ENCODE peak calls at places on chromosomes 6 and 20, in four cellular contexts. One of them, this sample, is unnamed.
A peak's percentile ranks its signal among the peaks of the same experiment; 100 is the strongest.

GRCh38 chr20:33773412-33774089 is 37.6 kb upstream of the CHMP4B start:
- DNase-seq in HepG2: no peak
- DNase-seq in K562: no peak
- DNase-seq in GM12878: peak; percentile 85
- DNase-seq in this sample: no peak

GRCh38 chr6:16472349-16473069 is 234.1 kb downstream of the GMPR start:
- DNase-seq in HepG2: peak; percentile 35
- DNase-seq in K562: no peak
- DNase-seq in GM12878: no peak
- DNase-seq in this sample: no peak

GRCh38 chr6:78810146-78810545 is 57.2 kb upstream of the IRAK1BP1 start:
- DNase-seq in K562: peak; percentile 12
- DNase-seq in HepG2: peak; percentile 21
- DNase-seq in GM12878: no peak
- DNase-seq in this sample: peak; percentile 82

GRCh38 chr20:11271920-11272594 is 598.3 kb upstream of the JAG1 start:
- DNase-seq in GM12878: no peak
- DNase-seq in K562: no peak
- DNase-seq in HepG2: no peak
- DNase-seq in this sample: no peak

GRCh38 chr6:119446623-119447008 is 97.1 kb upstream of the MAN1A1 start:
- DNase-seq in K562: peak; percentile 15
- DNase-seq in GM12878: no peak
- DNase-seq in HepG2: no peak
- DNase-seq in this sample: no peak

GRCh38 chr6:33185190-33185589 is 7.1 kb downstream of the COL11A2 start:
- DNase-seq in HepG2: no peak
- DNase-seq in K562: no peak
- DNase-seq in GM12878: no peak
- DNase-seq in this sample: no peak

GRCh38 chr6:36755435-36756348 is 58.1 kb downstream of the RAB44 start:
- DNase-seq in K562: peak; percentile 49
- DNase-seq in GM12878: peak; percentile 91
- DNase-seq in HepG2: peak; percentile 40
- DNase-seq in this sample: no peak

GRCh38 chr6:39881851-39882566 is 52.3 kb downstream of the MOCS1 start:
- DNase-seq in K562: no peak
- DNase-seq in HepG2: no peak
- DNase-seq in GM12878: no peak
- DNase-seq in this sample: no peak

GRCh38 chr6:26025047-26025893 is 62.0 kb upstream of the HFE start:
- DNase-seq in K562: peak; percentile 82
- DNase-seq in GM12878: no peak
- DNase-seq in HepG2: peak; percentile 63
- DNase-seq in this sample: no peak

GRCh38 chr6:52574709-52575489 is 2.0 kb downstream of the TRAM2 start:
- DNase-seq in HepG2: no peak
- DNase-seq in K562: peak; percentile 78
- DNase-seq in GM12878: peak; percentile 36
- DNase-seq in this sample: no peak

GRCh38 chr20:38649275-38649891 is 47.8 kb downstream of the ARHGAP40 start:
- DNase-seq in GM12878: no peak
- DNase-seq in HepG2: peak; percentile 59
- DNase-seq in K562: peak; percentile 71
- DNase-seq in this sample: peak; percentile 78

GRCh38 chr6:52049252-52050050 is 38.0 kb downstream of the PKHD1 start:
- DNase-seq in K562: peak; percentile 48
- DNase-seq in HepG2: peak; percentile 33
- DNase-seq in GM12878: peak; percentile 11
- DNase-seq in this sample: peak; percentile 77

GRCh38 chr20:51089272-51089671 is 66.4 kb upstream of the KCNG1 start:
- DNase-seq in GM12878: no peak
- DNase-seq in HepG2: no peak
- DNase-seq in K562: no peak
- DNase-seq in this sample: no peak

GRCh38 chr20:6829510-6830116 is 62.1 kb downstream of the BMP2 start:
- DNase-seq in K562: no peak
- DNase-seq in GM12878: no peak
- DNase-seq in HepG2: peak; percentile 29
- DNase-seq in this sample: peak; percentile 41

GRCh38 chr20:49694450-49695071 is 19.1 kb downstream of the B4GALT5 start:
- DNase-seq in HepG2: no peak
- DNase-seq in GM12878: no peak
- DNase-seq in K562: no peak
- DNase-seq in this sample: no peak

GRCh38 chr6:157238346-157238745 is 85.0 kb downstream of the TMEM242 start:
- DNase-seq in HepG2: no peak
- DNase-seq in GM12878: no peak
- DNase-seq in K562: no peak
- DNase-seq in this sample: no peak

GRCh38 chr6:26175428-26176181 is 88.4 kb downstream of the HFE start:
- DNase-seq in HepG2: peak; percentile 72
- DNase-seq in GM12878: no peak
- DNase-seq in K562: peak; percentile 88
- DNase-seq in this sample: peak; percentile 83

GRCh38 chr20:33005132-33005566 is 916 bp upstream of the SUN5 start:
- DNase-seq in K562: peak; percentile 53
- DNase-seq in GM12878: no peak
- DNase-seq in HepG2: peak; percentile 72
- DNase-seq in this sample: peak; percentile 81

GRCh38 chr20:58649288-58650180 is 1.5 kb upstream of the STX16 start:
- DNase-seq in HepG2: no peak
- DNase-seq in K562: no peak
- DNase-seq in GM12878: no peak
- DNase-seq in this sample: peak; percentile 58

GRCh38 chr6:155530219-155530834 is 74.7 kb upstream of the NOX3 start:
- DNase-seq in K562: peak; percentile 19
- DNase-seq in GM12878: no peak
- DNase-seq in HepG2: peak; percentile 73
- DNase-seq in this sample: peak; percentile 35

GRCh38 chr6:14743465-14744211 is 502.2 kb upstream of the JARID2 start:
- DNase-seq in GM12878: no peak
- DNase-seq in K562: peak; percentile 88
- DNase-seq in HepG2: peak; percentile 21
- DNase-seq in this sample: no peak

GRCh38 chr20:19771031-19771430 is 13.0 kb downstream of the RIN2 start:
- DNase-seq in GM12878: no peak
- DNase-seq in K562: no peak
- DNase-seq in HepG2: no peak
- DNase-seq in this sample: no peak

GRCh38 chr6:24927234-24927955 is 8.4 kb downstream of the RIPOR2 start:
- DNase-seq in K562: no peak
- DNase-seq in GM12878: no peak
- DNase-seq in HepG2: no peak
- DNase-seq in this sample: no peak

GRCh38 chr20:34262488-34263288 is 21.5 kb downstream of the ASIP start:
- DNase-seq in HepG2: peak; percentile 70
- DNase-seq in K562: peak; percentile 50
- DNase-seq in GM12878: no peak
- DNase-seq in this sample: no peak

GRCh38 chr6:109446541-109446940 is 6.0 kb downstream of the SMPD2 start:
- DNase-seq in HepG2: no peak
- DNase-seq in GM12878: no peak
- DNase-seq in K562: no peak
- DNase-seq in this sample: no peak

GRCh38 chr6:79536615-79536968 is 638 bp downstream of the LCA5 start:
- DNase-seq in HepG2: no peak
- DNase-seq in GM12878: no peak
- DNase-seq in K562: peak; percentile 55
- DNase-seq in this sample: no peak

GRCh38 chr20:38806855-38807655 is 1.6 kb downstream of the PPP1R16B start:
- DNase-seq in HepG2: no peak
- DNase-seq in GM12878: no peak
- DNase-seq in K562: no peak
- DNase-seq in this sample: peak; percentile 22

GRCh38 chr6:5471044-5471443 is 209.7 kb downstream of the FARS2 start:
- DNase-seq in K562: peak; percentile 76
- DNase-seq in GM12878: peak; percentile 26
- DNase-seq in HepG2: peak; percentile 54
- DNase-seq in this sample: peak; percentile 83

GRCh38 chr6:116220172-116220571 is 33.7 kb downstream of the TSPYL4 start:
- DNase-seq in GM12878: no peak
- DNase-seq in K562: peak; percentile 18
- DNase-seq in HepG2: no peak
- DNase-seq in this sample: no peak

GRCh38 chr6:150169609-150170008 is 26.8 kb downstream of the PPP1R14C start:
- DNase-seq in GM12878: no peak
- DNase-seq in HepG2: no peak
- DNase-seq in K562: peak; percentile 40
- DNase-seq in this sample: no peak

GRCh38 chr6:1720620-1721322 is 111.1 kb downstream of the FOXC1 start:
- DNase-seq in K562: no peak
- DNase-seq in HepG2: no peak
- DNase-seq in GM12878: no peak
- DNase-seq in this sample: peak; percentile 64

GRCh38 chr20:40688129-40689099 is 622 bp downstream of the MAFB start:
- DNase-seq in K562: no peak
- DNase-seq in HepG2: no peak
- DNase-seq in GM12878: no peak
- DNase-seq in this sample: no peak

GRCh38 chr6:162785632-162786242 is 58.0 kb downstream of the PACRG start:
- DNase-seq in HepG2: peak; percentile 1
- DNase-seq in GM12878: no peak
- DNase-seq in K562: no peak
- DNase-seq in this sample: peak; percentile 6

GRCh38 chr6:116828983-116829382 is at the start of gene GPRC6A:
- DNase-seq in GM12878: no peak
- DNase-seq in HepG2: no peak
- DNase-seq in K562: no peak
- DNase-seq in this sample: peak; percentile 5

GRCh38 chr6:127103482-127103881 is 15.0 kb upstream of the RSPO3 start:
- DNase-seq in GM12878: no peak
- DNase-seq in K562: no peak
- DNase-seq in HepG2: no peak
- DNase-seq in this sample: no peak

GRCh38 chr6:127102859-127103258 is 15.6 kb upstream of the RSPO3 start:
- DNase-seq in HepG2: no peak
- DNase-seq in K562: no peak
- DNase-seq in GM12878: no peak
- DNase-seq in this sample: no peak

GRCh38 chr6:127102299-127102698 is 16.2 kb upstream of the RSPO3 start:
- DNase-seq in HepG2: no peak
- DNase-seq in GM12878: no peak
- DNase-seq in K562: no peak
- DNase-seq in this sample: no peak

GRCh38 chr6:127096167-127096566 is 22.3 kb upstream of the RSPO3 start:
- DNase-seq in K562: no peak
- DNase-seq in HepG2: no peak
- DNase-seq in GM12878: no peak
- DNase-seq in this sample: no peak

DNA sequence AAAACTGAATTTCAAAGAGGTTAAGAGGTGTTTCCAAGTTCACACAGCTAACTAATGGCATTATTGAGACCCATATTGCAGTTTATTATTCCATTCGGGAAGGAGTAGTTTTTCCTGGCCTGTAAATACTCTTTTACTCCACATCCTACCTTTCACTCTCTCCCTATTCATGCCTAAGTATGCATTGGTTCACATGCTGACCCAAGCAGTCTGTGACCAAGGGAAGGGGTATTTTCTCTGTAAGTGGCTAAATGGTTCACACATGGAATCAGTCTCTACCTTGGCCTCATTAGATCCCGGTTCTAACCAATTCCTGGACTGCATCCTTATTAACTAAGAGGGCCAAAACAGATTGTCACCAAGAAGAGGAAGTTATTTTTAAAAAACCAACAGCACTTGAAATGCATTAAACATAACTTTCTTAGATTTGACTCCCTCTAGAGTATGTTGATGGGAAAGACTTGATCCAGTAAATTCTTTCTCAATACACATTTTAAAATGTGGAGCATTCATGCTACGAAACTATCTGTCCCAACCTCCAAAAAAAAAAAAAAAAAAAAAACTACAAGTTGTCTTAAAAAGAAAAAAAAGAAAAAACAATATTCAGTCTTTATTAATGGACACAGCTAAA is 17.8 kb upstream of the RSPO3 start:
- DNase-seq in GM12878: no peak
- DNase-seq in K562: no peak
- DNase-seq in HepG2: no peak
- DNase-seq in this sample: peak; percentile 22
- TF ChIP-seq CREB1 in GM12878: no peak
- TF ChIP-seq CREB1 in K562: no peak
- TF ChIP-seq CREB1 in HepG2: no peak
- TF ChIP-seq CREB1 in this sample: no peak

GRCh38 chr6:42777126-42777822 is 4.6 kb upstream of the BICRAL start:
- DNase-seq in K562: no peak
- DNase-seq in GM12878: peak; percentile 83
- DNase-seq in HepG2: peak; percentile 53
- DNase-seq in this sample: no peak

GRCh38 chr6:42781546-42781810 is 374 bp upstream of the BICRAL start:
- DNase-seq in K562: peak; percentile 54
- DNase-seq in GM12878: no peak
- DNase-seq in HepG2: no peak
- DNase-seq in this sample: no peak

GRCh38 chr6:42774201-42774600 is 7.7 kb upstream of the BICRAL start:
- DNase-seq in HepG2: no peak
- DNase-seq in GM12878: no peak
- DNase-seq in K562: no peak
- DNase-seq in this sample: no peak

GRCh38 chr6:42779521-42779920 is 2.3 kb upstream of the BICRAL start:
- DNase-seq in GM12878: no peak
- DNase-seq in HepG2: no peak
- DNase-seq in K562: no peak
- DNase-seq in this sample: no peak

GRCh38 chr6:42778072-42778471 is 3.8 kb upstream of the BICRAL start:
- DNase-seq in GM12878: no peak
- DNase-seq in K562: no peak
- DNase-seq in HepG2: no peak
- DNase-seq in this sample: no peak
- H3K79me2 ChIP-seq in GM12878: peaks cover 44% of the 10 kb centered on the region
- H3K79me2 ChIP-seq in K562: peaks cover 21% of the 10 kb centered on the region
- H3K79me2 ChIP-seq in HepG2: peaks cover 8% of the 10 kb centered on the region
- H3K79me2 ChIP-seq in this sample: peaks cover 4% of the 10 kb centered on the region

GRCh38 chr20:1448081-1448627 is 18.5 kb downstream of the NSFL1C start:
- DNase-seq in GM12878: no peak
- DNase-seq in K562: no peak
- DNase-seq in HepG2: no peak
- DNase-seq in this sample: no peak
- TF ChIP-seq CREB1 in GM12878: no peak
- TF ChIP-seq CREB1 in K562: no peak
- TF ChIP-seq CREB1 in HepG2: no peak
- TF ChIP-seq CREB1 in this sample: no peak

GRCh38 chr6:44226368-44227137 is 3.2 kb downstream of the SLC29A1 start:
- DNase-seq in GM12878: no peak
- DNase-seq in HepG2: no peak
- DNase-seq in K562: peak; percentile 74
- DNase-seq in this sample: no peak

GRCh38 chr6:44224154-44224977 is 971 bp downstream of the SLC29A1 start:
- DNase-seq in HepG2: no peak
- DNase-seq in K562: peak; percentile 57
- DNase-seq in GM12878: no peak
- DNase-seq in this sample: no peak

GRCh38 chr6:44223471-44224153 is at the start of gene SLC29A1:
- DNase-seq in K562: peak; percentile 89
- DNase-seq in HepG2: peak; percentile 74
- DNase-seq in GM12878: no peak
- DNase-seq in this sample: peak; percentile 92

GRCh38 chr6:44225579-44226325 is 2.4 kb downstream of the SLC29A1 start:
- DNase-seq in K562: peak; percentile 95
- DNase-seq in GM12878: no peak
- DNase-seq in HepG2: no peak
- DNase-seq in this sample: no peak

GRCh38 chr6:44224978-44225330 is 1.6 kb downstream of the SLC29A1 start:
- DNase-seq in K562: no peak
- DNase-seq in HepG2: no peak
- DNase-seq in GM12878: no peak
- DNase-seq in this sample: no peak
- H3K79me2 ChIP-seq in K562: peaks cover 56% of the 10 kb centered on the region
- H3K79me2 ChIP-seq in HepG2: peaks cover 17% of the 10 kb centered on the region
- H3K79me2 ChIP-seq in GM12878: peaks cover 31% of the 10 kb centered on the region
- H3K79me2 ChIP-seq in this sample: peaks cover 47% of the 10 kb centered on the region

This sample was measured in GM23338.